ENCODE peak calls at places on chromosomes 4 and X, in eight cellular contexts. N is mucosa of descending colon; C is activated CD8-positive, alpha-beta T cell treated with anti-CD3 and anti-CD28 coated beads, Interleukin-2, amount 10 ng/mL, durations not matched to agents 7 days and 5 days; W is pancreas; F is memory B cell; L is T-helper 17 cell; P is upper lobe of right lung; E is activated naive CD4-positive, alpha-beta T cell treated with anti-CD3 and anti-CD28 coated beads, Interleukin-2, amount 50 U/mL, for 72 hours. Z is an unnamed sample.

GRCh38 chr4:8211229-8211628 is 12.1 kb downstream of the SH3TC1 start:
- ATAC-seq in N (no peak), C (no peak), W (no peak), F (no peak), L (no peak), P (no peak), E (no peak), Z (no peak)

GRCh38 chr4:155703486-155704227 is 37.0 kb downstream of the GUCY1A1 start:
- ATAC-seq in N (no peak), C (no peak), W (no peak), F (no peak), L (no peak), P (peak; percentile 55), E (no peak), Z (no peak)

GRCh38 chrX:136255543-136255942 is 4.3 kb upstream of the MAP7D3 start:
- ATAC-seq in N (no peak), C (no peak), W (no peak), F (no peak), L (no peak), P (no peak), E (no peak), Z (no peak)

GRCh38 chr4:40662962-40663604 is 33.4 kb upstream of the RBM47 start:
- ATAC-seq in N (peak; percentile 51), C (no peak), W (peak; percentile 61), F (no peak), L (no peak), P (peak; percentile 91), E (peak; percentile 79), Z (peak; percentile 95)

GRCh38 chr4:76058888-76059426 is 15.6 kb upstream of the ART3 start:
- ATAC-seq in N (peak; percentile 85), C (no peak), W (peak; percentile 82), F (no peak), L (no peak), P (peak; percentile 39), E (no peak), Z (no peak)

GRCh38 chrX:74277320-74277719 is 26.7 kb upstream of the ZCCHC13 start:
- ATAC-seq in N (peak; percentile 63), C (no peak), W (no peak), F (no peak), L (no peak), P (no peak), E (no peak), Z (no peak)

GRCh38 chrX:55742649-55743048 is 25.1 kb downstream of the RRAGB start:
- ATAC-seq in N (no peak), C (no peak), W (no peak), F (no peak), L (no peak), P (no peak), E (no peak), Z (peak; percentile 64)

GRCh38 chr4:47510506-47511143 is 25.6 kb downstream of the ATP10D start:
- ATAC-seq in N (peak; percentile 44), C (no peak), W (no peak), F (peak; percentile 96), L (peak; percentile 41), P (peak; percentile 53), E (no peak), Z (no peak)

GRCh38 chr4:169620846-169621228 is 459 bp downstream of the CLCN3 start:
- ATAC-seq in N (peak; percentile 1), C (peak; percentile 5), W (no peak), F (no peak), L (no peak), P (no peak), E (no peak), Z (no peak)